ENCODE peak calls at places on chromosomes 11 and 22, in four cellular contexts. One of them, this sample, is unnamed.

GRCh38 chr11:67456068-67456705 is 1.0 kb downstream of the CABP4 start:
- DNase-seq in stimulated activated CD4-positive, alpha-beta T cell treated with anti-CD3 and anti-CD28 coated beads, TNF-alpha, amount 100 ng/mL, for 24 hours: no peak
- DNase-seq in NAMALWA: no peak
- DNase-seq in cardiac muscle cell: no peak
- DNase-seq in this sample: no peak

GRCh38 chr22:27895600-27895999 is 23.5 kb downstream of the PITPNB start:
- DNase-seq in stimulated activated CD4-positive, alpha-beta T cell treated with anti-CD3 and anti-CD28 coated beads, TNF-alpha, amount 100 ng/mL, for 24 hours: no peak
- DNase-seq in NAMALWA: no peak
- DNase-seq in cardiac muscle cell: no peak
- DNase-seq in this sample: no peak

GRCh38 chr22:25383892-25384291 is 164.5 kb downstream of the CRYBB2 start:
- DNase-seq in stimulated activated CD4-positive, alpha-beta T cell treated with anti-CD3 and anti-CD28 coated beads, TNF-alpha, amount 100 ng/mL, for 24 hours: no peak
- DNase-seq in NAMALWA: no peak
- DNase-seq in cardiac muscle cell: no peak
- DNase-seq in this sample: no peak

GRCh38 chr11:45110562-45110961 is 35.9 kb upstream of the PRDM11 start:
- DNase-seq in stimulated activated CD4-positive, alpha-beta T cell treated with anti-CD3 and anti-CD28 coated beads, TNF-alpha, amount 100 ng/mL, for 24 hours: peak
- DNase-seq in NAMALWA: peak
- DNase-seq in cardiac muscle cell: peak
- DNase-seq in this sample: peak

GRCh38 chr11:770642-771616 is 6.4 kb downstream of the GATD1 start:
- DNase-seq in stimulated activated CD4-positive, alpha-beta T cell treated with anti-CD3 and anti-CD28 coated beads, TNF-alpha, amount 100 ng/mL, for 24 hours: no peak
- DNase-seq in NAMALWA: no peak
- DNase-seq in cardiac muscle cell: no peak
- DNase-seq in this sample: no peak

GRCh38 chr22:38467904-38468760 is at the start of gene KDELR3:
- DNase-seq in stimulated activated CD4-positive, alpha-beta T cell treated with anti-CD3 and anti-CD28 coated beads, TNF-alpha, amount 100 ng/mL, for 24 hours: no peak
- DNase-seq in NAMALWA: no peak
- DNase-seq in cardiac muscle cell: peak
- DNase-seq in this sample: peak

GRCh38 chr11:58574851-58575250 is 805 bp downstream of the LPXN start:
- DNase-seq in stimulated activated CD4-positive, alpha-beta T cell treated with anti-CD3 and anti-CD28 coated beads, TNF-alpha, amount 100 ng/mL, for 24 hours: no peak
- DNase-seq in NAMALWA: no peak
- DNase-seq in cardiac muscle cell: peak
- DNase-seq in this sample: no peak

GRCh38 chr11:65822760-65823528 is 10.8 kb upstream of the SNX32 start:
- DNase-seq in stimulated activated CD4-positive, alpha-beta T cell treated with anti-CD3 and anti-CD28 coated beads, TNF-alpha, amount 100 ng/mL, for 24 hours: no peak
- DNase-seq in NAMALWA: no peak
- DNase-seq in cardiac muscle cell: no peak
- DNase-seq in this sample: no peak

GRCh38 chr11:76205252-76206076 is 838 bp downstream of the WNT11 start:
- DNase-seq in stimulated activated CD4-positive, alpha-beta T cell treated with anti-CD3 and anti-CD28 coated beads, TNF-alpha, amount 100 ng/mL, for 24 hours: no peak
- DNase-seq in NAMALWA: no peak
- DNase-seq in cardiac muscle cell: no peak
- DNase-seq in this sample: no peak

GRCh38 chr11:43508511-43508918 is 149.8 kb downstream of the TTC17 start:
- DNase-seq in stimulated activated CD4-positive, alpha-beta T cell treated with anti-CD3 and anti-CD28 coated beads, TNF-alpha, amount 100 ng/mL, for 24 hours: no peak
- DNase-seq in NAMALWA: no peak
- DNase-seq in cardiac muscle cell: peak
- DNase-seq in this sample: no peak

GRCh38 chr11:75925785-75926164 is 110.8 kb downstream of the UVRAG start:
- DNase-seq in stimulated activated CD4-positive, alpha-beta T cell treated with anti-CD3 and anti-CD28 coated beads, TNF-alpha, amount 100 ng/mL, for 24 hours: no peak
- DNase-seq in NAMALWA: no peak
- DNase-seq in cardiac muscle cell: no peak
- DNase-seq in this sample: no peak

GRCh38 chr11:2815762-2816496 is 69.6 kb downstream of the CDKN1C start:
- DNase-seq in stimulated activated CD4-positive, alpha-beta T cell treated with anti-CD3 and anti-CD28 coated beads, TNF-alpha, amount 100 ng/mL, for 24 hours: no peak
- DNase-seq in NAMALWA: no peak
- DNase-seq in cardiac muscle cell: no peak
- DNase-seq in this sample: no peak

GRCh38 chr11:13016415-13016814 is 7.3 kb downstream of the RASSF10 start:
- DNase-seq in stimulated activated CD4-positive, alpha-beta T cell treated with anti-CD3 and anti-CD28 coated beads, TNF-alpha, amount 100 ng/mL, for 24 hours: no peak
- DNase-seq in NAMALWA: no peak
- DNase-seq in cardiac muscle cell: no peak
- DNase-seq in this sample: no peak

GRCh38 chr22:26847816-26848215 is 190.4 kb downstream of the MIAT start:
- DNase-seq in stimulated activated CD4-positive, alpha-beta T cell treated with anti-CD3 and anti-CD28 coated beads, TNF-alpha, amount 100 ng/mL, for 24 hours: no peak
- DNase-seq in NAMALWA: no peak
- DNase-seq in cardiac muscle cell: no peak
- DNase-seq in this sample: no peak

GRCh38 chr22:31346255-31346732 is at the start of gene PATZ1:
- DNase-seq in stimulated activated CD4-positive, alpha-beta T cell treated with anti-CD3 and anti-CD28 coated beads, TNF-alpha, amount 100 ng/mL, for 24 hours: peak
- DNase-seq in NAMALWA: peak
- DNase-seq in cardiac muscle cell: peak
- DNase-seq in this sample: peak